ENCODE peak calls at places on chromosome 7, in four cellular contexts. X, S, B and Y are unnamed samples.
A peak's percentile ranks its signal among the peaks of the same experiment; 100 is the strongest.

GRCh38 chr7:94451276-94451675 is 56.6 kb downstream of the COL1A2 start:
- DNase-seq in X (no peak), S (no peak), B (no peak), Y (no peak)

GRCh38 chr7:29723599-29723998 is 82.7 kb upstream of the WIPF3 start:
- DNase-seq in X (peak; percentile 19), S (no peak), B (no peak), Y (no peak)

GRCh38 chr7:92806496-92806895 is 29.9 kb downstream of the CDK6 start:
- DNase-seq in X (no peak), S (no peak), B (no peak), Y (no peak)

GRCh38 chr7:5429857-5430611 is 6.4 kb upstream of the TNRC18 start:
- DNase-seq in X (peak; percentile 55), S (peak; percentile 84), B (no peak), Y (peak; percentile 69)

GRCh38 chr7:77199008-77199966 is at the start of gene FGL2:
- DNase-seq in X (no peak), S (peak; percentile 89), B (no peak), Y (peak; percentile 75)

GRCh38 chr7:19698331-19698730 is 10.5 kb downstream of the POLR1F start:
- DNase-seq in X (no peak), S (no peak), B (no peak), Y (no peak)

GRCh38 chr7:69803699-69804516 is 205.6 kb downstream of the AUTS2 start:
- DNase-seq in X (no peak), S (no peak), B (no peak), Y (no peak)

GRCh38 chr7:6228363-6228762 is 44.1 kb downstream of the CYTH3 start:
- DNase-seq in X (peak; percentile 70), S (no peak), B (peak; percentile 50), Y (no peak)

GRCh38 chr7:4270268-4270667 is 411.8 kb upstream of the FOXK1 start:
- DNase-seq in X (no peak), S (no peak), B (no peak), Y (no peak)

GRCh38 chr7:29346574-29346973 is 152.0 kb downstream of the CHN2 start:
- DNase-seq in X (no peak), S (no peak), B (no peak), Y (no peak)

GRCh38 chr7:108434030-108434429 is 22.2 kb downstream of the NRCAM start:
- DNase-seq in X (no peak), S (no peak), B (no peak), Y (no peak)

GRCh38 chr7:85186521-85187241 is at the start of gene SEMA3D:
- DNase-seq in X (peak; percentile 7), S (peak; percentile 79), B (peak; percentile 93), Y (peak; percentile 53)

GRCh38 chr7:11655163-11655562 is 176.8 kb downstream of the THSD7A start:
- DNase-seq in X (no peak), S (no peak), B (no peak), Y (no peak)

GRCh38 chr7:122199171-122199570 is 55.1 kb upstream of the AASS start:
- DNase-seq in X (no peak), S (no peak), B (no peak), Y (no peak)

GRCh38 chr7:87513735-87514319 is 38.3 kb upstream of the ABCB4 start:
- DNase-seq in X (no peak), S (no peak), B (no peak), Y (no peak)

GRCh38 chr7:31126976-31127375 is 74.9 kb downstream of the ADCYAP1R1 start:
- DNase-seq in X (no peak), S (no peak), B (no peak), Y (no peak)

GRCh38 chr7:55360486-55360885 is 4.7 kb upstream of the LANCL2 start:
- DNase-seq in X (no peak), S (no peak), B (no peak), Y (no peak)

GRCh38 chr7:2004841-2005351 is 227.8 kb downstream of the MAD1L1 start:
- DNase-seq in X (no peak), S (peak; percentile 45), B (no peak), Y (peak; percentile 3)

GRCh38 chr7:118648002-118648401 is 423.5 kb downstream of the ANKRD7 start:
- DNase-seq in X (no peak), S (no peak), B (no peak), Y (no peak)

GRCh38 chr7:82624337-82624736 is 180.8 kb upstream of the CACNA2D1 start:
- DNase-seq in X (no peak), S (no peak), B (no peak), Y (no peak)

GRCh38 chr7:28698744-28699291 is 259.3 kb downstream of the TRIL start:
- DNase-seq in X (no peak), S (no peak), B (no peak), Y (no peak)

GRCh38 chr7:100000239-100000638 is 15.2 kb upstream of the ZKSCAN1 start:
- DNase-seq in X (no peak), S (peak; percentile 12), B (no peak), Y (no peak)

DNA sequence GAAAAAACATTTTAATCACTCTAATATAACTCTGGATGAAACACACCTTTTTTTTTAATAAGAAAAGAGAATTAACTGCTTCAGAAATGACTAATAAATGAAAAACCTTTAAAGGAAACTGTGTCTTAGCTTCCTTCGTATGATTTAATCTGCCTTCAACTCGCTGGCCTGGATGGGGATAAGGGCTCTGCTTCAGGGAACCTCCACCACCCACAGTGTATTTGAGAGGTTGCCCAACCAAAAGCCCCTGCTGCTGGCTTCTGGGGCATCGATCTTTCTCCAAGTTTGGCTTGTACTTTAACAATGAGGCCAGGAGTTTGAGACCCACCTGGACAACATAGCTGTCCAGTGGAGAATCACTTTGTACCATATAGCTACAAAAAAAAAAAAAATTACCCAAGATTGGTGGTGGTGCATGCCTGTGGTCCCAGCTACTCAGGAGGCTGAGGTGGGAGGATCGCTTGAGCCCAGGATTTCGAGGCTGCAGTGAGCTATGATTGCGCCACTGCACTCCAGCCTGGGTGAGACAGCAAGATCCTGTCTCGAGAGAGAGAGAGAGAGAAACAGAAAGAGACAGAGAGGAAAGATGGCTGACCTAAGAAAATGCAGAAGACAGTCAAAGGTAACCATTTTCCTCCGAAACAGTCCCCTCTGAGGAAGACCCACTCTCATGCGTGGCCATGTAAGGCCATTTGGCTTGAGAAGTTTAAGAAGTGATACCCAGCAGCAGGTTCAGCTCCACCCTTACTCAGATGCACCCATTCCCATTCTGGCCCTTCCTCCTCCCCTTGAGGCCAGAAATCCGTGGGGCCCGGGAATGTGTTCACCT is 13.6 kb upstream of the LIMK1 start:
- DNase-seq in X (no peak), S (no peak), B (no peak), Y (no peak)
- TF ChIP-seq POLR2AphosphoS5 in X (no peak), S (no peak), B (no peak), Y (no peak)

DNA sequence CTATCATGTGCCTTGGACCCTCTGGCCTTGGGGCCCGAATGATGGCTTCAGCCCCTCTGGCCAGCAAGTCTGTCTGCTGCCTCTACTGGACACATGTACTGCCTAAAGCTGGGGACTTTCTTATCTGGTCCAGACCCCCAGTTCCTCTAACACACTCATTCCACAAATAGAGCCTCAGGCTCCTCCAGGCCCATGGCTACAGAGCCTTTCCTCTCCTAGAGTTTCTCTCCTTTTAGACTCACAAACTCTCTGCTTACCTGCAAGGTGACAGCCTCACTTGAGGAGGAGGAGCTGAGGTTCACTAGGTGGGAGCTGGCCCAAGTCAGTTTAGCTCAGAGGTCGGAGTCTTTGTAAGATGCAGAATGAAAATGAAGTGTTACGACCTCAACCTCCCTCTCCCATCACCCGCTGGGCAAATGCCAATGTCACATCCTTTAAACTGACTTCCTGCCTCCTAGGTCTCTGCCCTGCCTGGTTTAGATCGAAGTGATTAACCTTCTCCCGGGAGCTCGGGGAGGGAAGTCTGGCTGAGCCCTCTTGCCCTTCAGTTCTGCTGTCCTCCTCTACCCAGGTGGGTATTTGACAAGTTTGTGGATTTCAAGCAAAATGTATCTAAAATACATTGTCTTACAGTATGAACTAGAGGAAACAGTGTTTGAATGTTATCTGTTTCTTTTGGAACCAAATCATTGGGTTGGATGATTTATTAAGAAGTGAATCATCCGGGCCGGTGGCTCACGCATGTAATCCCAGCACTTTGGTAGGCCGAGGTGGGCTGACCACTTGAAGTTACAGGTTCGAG is 71.8 kb upstream of the TNS3 start:
- DNase-seq in X (no peak), S (no peak), B (peak; percentile 53), Y (no peak)
- TF ChIP-seq CTCF in X (no peak), S (no peak), B (peak; percentile 37), Y (no peak)

DNA sequence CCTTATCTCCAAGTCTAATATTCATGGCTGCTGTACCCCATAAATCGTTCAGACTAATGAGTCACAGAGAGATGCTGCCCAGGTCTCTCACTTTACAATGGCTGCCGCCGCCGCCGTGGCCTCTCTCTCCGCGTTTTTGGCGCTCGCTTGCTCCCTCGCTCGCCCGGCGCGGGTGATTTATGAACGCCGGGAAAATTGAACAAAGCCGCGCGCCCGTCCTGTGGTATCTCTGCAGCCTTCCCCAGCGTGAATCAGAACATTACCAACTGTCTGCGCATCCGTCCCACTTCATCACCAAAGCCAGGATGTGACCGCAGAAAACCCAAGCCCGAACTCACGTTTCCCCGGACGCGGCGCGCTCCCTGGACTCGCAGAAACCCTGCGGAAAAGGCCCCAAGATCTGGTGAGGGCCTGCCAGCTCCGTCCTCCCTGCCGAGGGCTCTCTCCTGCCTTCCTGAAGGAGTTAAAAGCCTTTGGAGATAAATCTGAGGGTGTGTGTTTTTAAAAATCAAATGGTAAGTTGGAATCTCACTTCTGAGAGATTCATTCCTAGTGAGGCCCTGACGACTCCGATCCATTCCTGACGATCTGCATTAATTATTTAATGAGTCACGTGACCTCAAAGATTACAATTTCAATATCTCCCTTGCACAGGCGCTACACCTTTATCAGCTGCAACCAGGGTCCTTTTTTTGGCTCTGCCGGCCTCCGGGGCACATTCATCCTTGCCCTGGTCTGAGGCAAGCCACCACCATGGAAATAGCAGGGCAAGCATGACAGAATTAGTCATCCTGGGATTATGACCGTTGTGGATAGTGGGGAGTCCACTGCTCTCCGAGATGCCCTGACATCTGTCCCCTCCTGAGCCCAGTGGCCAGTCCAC is 6.2 kb downstream of the HOXA4 start:
- DNase-seq in X (no peak), S (peak; percentile 88), B (no peak), Y (peak; percentile 46)
- TF ChIP-seq POLR2AphosphoS5 in X (no peak), S (peak; percentile 76), B (no peak), Y (peak; percentile 30)

DNA sequence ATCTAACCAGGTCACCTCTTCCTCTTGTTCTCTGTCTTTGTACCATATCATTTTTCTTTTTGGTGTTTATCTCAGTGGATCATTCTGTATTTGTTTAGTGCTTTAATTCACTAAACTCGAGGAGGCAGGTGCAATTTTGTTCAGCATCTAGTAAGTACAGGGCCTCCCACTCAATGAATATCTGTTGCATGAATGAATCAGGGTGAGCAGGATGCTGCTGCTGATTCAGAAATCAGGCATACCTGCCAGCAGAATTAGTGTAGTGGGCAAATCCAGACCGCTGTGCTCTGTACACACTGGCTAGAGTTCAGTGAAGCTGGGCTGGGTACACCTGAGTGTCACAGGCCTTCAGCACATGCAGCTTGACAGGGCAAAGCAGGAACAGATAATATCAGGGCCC is 511.9 kb downstream of the SUGCT start:
- DNase-seq in X (no peak), S (no peak), B (no peak), Y (no peak)
- TF ChIP-seq CTCF in X (no peak), S (no peak), B (no peak), Y (no peak)

GRCh38 chr7:151080091-151080521 is 503 bp downstream of the FASTK start:
- DNase-seq in X (peak; percentile 64), S (no peak), B (peak; percentile 77), Y (no peak)
- TF ChIP-seq POLR2AphosphoS5 in X (no peak), S (no peak), B (no peak), Y (no peak)